ENCODE peak calls at places on chromosomes 1 and 21, in four cellular contexts. One of them, this sample, is unnamed.

GRCh38 chr1:8969937-8970336 is 24.3 kb downstream of the CA6 start:
- DNase-seq in right cardiac atrium: no peak
- DNase-seq in IMR-90: no peak
- DNase-seq in gastrocnemius medialis: no peak
- DNase-seq in this sample: no peak

GRCh38 chr1:56156937-56157336 is 422.4 kb downstream of the PLPP3 start:
- DNase-seq in right cardiac atrium: no peak
- DNase-seq in IMR-90: no peak
- DNase-seq in gastrocnemius medialis: no peak
- DNase-seq in this sample: no peak

GRCh38 chr1:31780632-31781031 is 16.5 kb upstream of the ADGRB2 start:
- DNase-seq in right cardiac atrium: no peak
- DNase-seq in IMR-90: no peak
- DNase-seq in gastrocnemius medialis: no peak
- DNase-seq in this sample: no peak

GRCh38 chr1:100380635-100381034 is 28.3 kb downstream of the CDC14A start:
- DNase-seq in right cardiac atrium: no peak
- DNase-seq in IMR-90: no peak
- DNase-seq in gastrocnemius medialis: no peak
- DNase-seq in this sample: no peak

GRCh38 chr1:30801826-30802198 is 44.2 kb upstream of the LAPTM5 start:
- DNase-seq in right cardiac atrium: peak
- DNase-seq in IMR-90: peak
- DNase-seq in gastrocnemius medialis: peak
- DNase-seq in this sample: peak

GRCh38 chr1:232447125-232447524 is 182.8 kb downstream of the SIPA1L2 start:
- DNase-seq in right cardiac atrium: no peak
- DNase-seq in IMR-90: no peak
- DNase-seq in gastrocnemius medialis: no peak
- DNase-seq in this sample: no peak

GRCh38 chr1:61839702-61840101 is 97.4 kb downstream of the PATJ start:
- DNase-seq in right cardiac atrium: no peak
- DNase-seq in IMR-90: peak
- DNase-seq in gastrocnemius medialis: no peak
- DNase-seq in this sample: no peak

GRCh38 chr1:29551536-29551935 is 315.2 kb downstream of the PTPRU start:
- DNase-seq in right cardiac atrium: no peak
- DNase-seq in IMR-90: no peak
- DNase-seq in gastrocnemius medialis: no peak
- DNase-seq in this sample: peak

GRCh38 chr1:234466945-234467344 is 12.0 kb downstream of the TARBP1 start:
- DNase-seq in right cardiac atrium: no peak
- DNase-seq in IMR-90: no peak
- DNase-seq in gastrocnemius medialis: no peak
- DNase-seq in this sample: no peak

GRCh38 chr1:203713125-203713524 is 51.9 kb upstream of the LAX1 start:
- DNase-seq in right cardiac atrium: no peak
- DNase-seq in IMR-90: no peak
- DNase-seq in gastrocnemius medialis: no peak
- DNase-seq in this sample: no peak

GRCh38 chr1:202952818-202953217 is 5.3 kb downstream of the ADIPOR1 start:
- DNase-seq in right cardiac atrium: no peak
- DNase-seq in IMR-90: peak
- DNase-seq in gastrocnemius medialis: peak
- DNase-seq in this sample: peak

GRCh38 chr21:37463083-37463780 is 96.7 kb downstream of the DYRK1A start:
- DNase-seq in right cardiac atrium: peak
- DNase-seq in IMR-90: peak
- DNase-seq in gastrocnemius medialis: no peak
- DNase-seq in this sample: no peak

GRCh38 chr1:115251856-115252255 is 86.2 kb downstream of the NGF start:
- DNase-seq in right cardiac atrium: no peak
- DNase-seq in IMR-90: peak
- DNase-seq in gastrocnemius medialis: no peak
- DNase-seq in this sample: no peak

GRCh38 chr1:26530898-26531598 is 1.5 kb downstream of the RPS6KA1 start:
- DNase-seq in right cardiac atrium: no peak
- DNase-seq in IMR-90: peak
- DNase-seq in gastrocnemius medialis: no peak
- DNase-seq in this sample: peak

GRCh38 chr1:228038387-228039005 is 31.7 kb downstream of the WNT3A start:
- DNase-seq in right cardiac atrium: peak
- DNase-seq in IMR-90: no peak
- DNase-seq in gastrocnemius medialis: no peak
- DNase-seq in this sample: no peak

GRCh38 chr21:42236014-42236413 is 17.1 kb downstream of the ABCG1 start:
- DNase-seq in right cardiac atrium: peak
- DNase-seq in IMR-90: no peak
- DNase-seq in gastrocnemius medialis: peak
- DNase-seq in this sample: peak

GRCh38 chr1:177256153-177256814 is 85.5 kb downstream of the BRINP2 start:
- DNase-seq in right cardiac atrium: peak
- DNase-seq in IMR-90: peak
- DNase-seq in gastrocnemius medialis: peak
- DNase-seq in this sample: peak

GRCh38 chr1:228960705-228961104 is 225.4 kb downstream of the RHOU start:
- DNase-seq in right cardiac atrium: peak
- DNase-seq in IMR-90: no peak
- DNase-seq in gastrocnemius medialis: no peak
- DNase-seq in this sample: no peak

GRCh38 chr1:35564037-35564883 is 6.7 kb downstream of the NCDN start:
- DNase-seq in right cardiac atrium: peak
- DNase-seq in IMR-90: peak
- DNase-seq in gastrocnemius medialis: peak
- DNase-seq in this sample: peak

GRCh38 chr1:60916926-60917325 is 165.4 kb upstream of the NFIA start:
- DNase-seq in right cardiac atrium: no peak
- DNase-seq in IMR-90: no peak
- DNase-seq in gastrocnemius medialis: no peak
- DNase-seq in this sample: no peak

GRCh38 chr1:66168467-66168887 is 365.5 kb upstream of the SGIP1 start:
- DNase-seq in right cardiac atrium: no peak
- DNase-seq in IMR-90: peak
- DNase-seq in gastrocnemius medialis: no peak
- DNase-seq in this sample: no peak

GRCh38 chr1:97870574-97870973 is 50.3 kb downstream of the DPYD start:
- DNase-seq in right cardiac atrium: no peak
- DNase-seq in IMR-90: no peak
- DNase-seq in gastrocnemius medialis: no peak
- DNase-seq in this sample: no peak

GRCh38 chr1:107786214-107786842 is 178.7 kb downstream of the VAV3 start:
- DNase-seq in right cardiac atrium: no peak
- DNase-seq in IMR-90: no peak
- DNase-seq in gastrocnemius medialis: no peak
- DNase-seq in this sample: no peak

GRCh38 chr1:33061827-33062226 is 19.1 kb upstream of the AZIN2 start:
- DNase-seq in right cardiac atrium: no peak
- DNase-seq in IMR-90: no peak
- DNase-seq in gastrocnemius medialis: no peak
- DNase-seq in this sample: no peak

GRCh38 chr1:25973610-25974355 is 24.1 kb downstream of the PAFAH2 start:
- DNase-seq in right cardiac atrium: no peak
- DNase-seq in IMR-90: no peak
- DNase-seq in gastrocnemius medialis: no peak
- DNase-seq in this sample: no peak

GRCh38 chr1:230772457-230773395 is 25.5 kb downstream of the CAPN9 start:
- DNase-seq in right cardiac atrium: peak
- DNase-seq in IMR-90: peak
- DNase-seq in gastrocnemius medialis: peak
- DNase-seq in this sample: peak

DNA sequence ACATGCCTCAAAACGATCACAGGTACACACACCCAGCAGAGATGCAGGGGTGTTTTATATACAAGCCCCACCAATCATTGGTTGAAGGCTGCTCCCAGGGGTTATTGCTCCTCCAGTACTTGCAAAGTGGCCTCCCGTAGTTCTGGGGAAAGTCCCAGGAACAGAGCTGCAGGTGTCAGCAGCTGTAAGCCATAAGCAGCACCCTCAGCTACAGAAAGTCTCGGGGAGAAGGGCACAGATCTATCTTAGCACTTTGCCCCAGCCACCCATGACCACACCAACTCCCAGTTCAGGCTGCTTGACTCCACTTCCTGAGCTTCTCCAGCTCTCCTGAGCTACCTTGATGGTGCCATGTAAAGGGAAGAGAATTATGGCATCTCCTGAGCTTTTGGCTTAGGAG is 222.7 kb upstream of the GJB5 start:
- DNase-seq in right cardiac atrium: no peak
- DNase-seq in IMR-90: no peak
- DNase-seq in gastrocnemius medialis: no peak
- DNase-seq in this sample: no peak
- H3K4me3 ChIP-seq in right cardiac atrium: no peak
- H3K4me3 ChIP-seq in IMR-90: no peak
- H3K4me3 ChIP-seq in gastrocnemius medialis: no peak
- H3K4me3 ChIP-seq in this sample: no peak

GRCh38 chr1:226827458-226827857 is 43.0 kb upstream of the PSEN2 start:
- DNase-seq in right cardiac atrium: peak
- DNase-seq in IMR-90: no peak
- DNase-seq in gastrocnemius medialis: peak
- DNase-seq in this sample: peak
- H3K4me3 ChIP-seq in right cardiac atrium: peak
- H3K4me3 ChIP-seq in IMR-90: no peak
- H3K4me3 ChIP-seq in gastrocnemius medialis: peak
- H3K4me3 ChIP-seq in this sample: peak

DNA sequence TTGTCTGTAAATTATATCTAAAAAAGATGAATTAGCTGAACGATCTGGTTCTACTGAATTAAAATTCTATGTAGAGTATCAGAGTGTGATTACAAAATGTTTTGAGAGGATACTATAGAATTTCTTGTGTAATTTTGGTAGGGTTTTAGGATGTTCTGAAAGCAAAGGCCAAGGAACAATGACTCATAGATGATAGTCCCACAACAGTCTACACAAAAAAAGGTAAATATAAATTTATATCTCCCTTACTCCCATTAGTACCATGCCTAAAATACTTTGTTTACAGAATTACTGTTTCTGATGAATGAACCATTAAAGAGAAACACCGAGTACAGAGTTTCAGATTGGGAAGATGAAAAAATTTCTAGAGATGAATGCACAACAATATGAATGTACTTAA is 9.5 kb downstream of the EDEM3 start:
- DNase-seq in right cardiac atrium: no peak
- DNase-seq in IMR-90: no peak
- DNase-seq in gastrocnemius medialis: no peak
- DNase-seq in this sample: no peak
- H3K4me3 ChIP-seq in right cardiac atrium: no peak
- H3K4me3 ChIP-seq in IMR-90: no peak
- H3K4me3 ChIP-seq in gastrocnemius medialis: no peak
- H3K4me3 ChIP-seq in this sample: no peak

GRCh38 chr1:155253208-155253607 is 2.1 kb downstream of the ENTREP3 start:
- DNase-seq in right cardiac atrium: no peak
- DNase-seq in IMR-90: no peak
- DNase-seq in gastrocnemius medialis: no peak
- DNase-seq in this sample: no peak
- H3K4me3 ChIP-seq in right cardiac atrium: no peak
- H3K4me3 ChIP-seq in IMR-90: no peak
- H3K4me3 ChIP-seq in gastrocnemius medialis: no peak
- H3K4me3 ChIP-seq in this sample: no peak

GRCh38 chr1:184975208-184975875 is 1.0 kb upstream of the NIBAN1 start:
- DNase-seq in right cardiac atrium: no peak
- DNase-seq in IMR-90: no peak
- DNase-seq in gastrocnemius medialis: no peak
- DNase-seq in this sample: no peak
- H3K4me3 ChIP-seq in right cardiac atrium: no peak
- H3K4me3 ChIP-seq in IMR-90: no peak
- H3K4me3 ChIP-seq in gastrocnemius medialis: no peak
- H3K4me3 ChIP-seq in this sample: no peak